ENCODE peak calls at places on chromosome 20, in six cellular contexts. B, T, Y, G, Q and H are unnamed samples. For H3K4me1, the result is how much of the 10 kb centered on the place peaks cover.

GRCh38 chr20:56941101-56941686 is 312.1 kb downstream of the TFAP2C start:
- DNase-seq in Q (no peak), Y (no peak), T (no peak), B (no peak), G (no peak), H (no peak)

GRCh38 chr20:23920936-23921335 is 41.4 kb upstream of the CST5 start:
- DNase-seq in B (no peak), Q (no peak), G (no peak), T (no peak), Y (peak), H (no peak)

GRCh38 chr20:50455656-50456451 is 54.3 kb upstream of the PTPN1 start:
- DNase-seq in Q (no peak), T (no peak), Y (no peak), B (peak), G (peak), H (no peak)

GRCh38 chr20:57164872-57165271 is 101.6 kb downstream of the BMP7 start:
- DNase-seq in G (no peak), Y (no peak), B (no peak), Q (no peak), T (no peak), H (no peak)

GRCh38 chr20:63819224-63819917 is 11.7 kb downstream of the ZBTB46 start:
- DNase-seq in G (peak), Y (no peak), T (no peak), B (peak), Q (no peak), H (no peak)

GRCh38 chr20:43925215-43925614 is 10.6 kb downstream of the TOX2 start:
- DNase-seq in Q (peak), T (no peak), G (no peak), B (no peak), Y (no peak), H (no peak)

GRCh38 chr20:21509597-21510331 is 4.1 kb downstream of the NKX2-2 start:
- DNase-seq in Y (peak), T (no peak), B (no peak), G (no peak), Q (no peak), H (no peak)

GRCh38 chr20:47448429-47448828 is 53.3 kb upstream of the NCOA3 start:
- DNase-seq in G (no peak), T (no peak), Y (no peak), B (no peak), Q (no peak), H (no peak)

GRCh38 chr20:47699804-47700203 is 85.5 kb downstream of the SULF2 start:
- DNase-seq in Y (no peak), Q (no peak), G (no peak), T (no peak), B (no peak), H (no peak)

GRCh38 chr20:10622657-10623418 is 51.0 kb downstream of the JAG1 start:
- DNase-seq in B (no peak), Q (no peak), T (no peak), Y (no peak), G (no peak), H (no peak)

GRCh38 chr20:46028110-46028509 is 905 bp upstream of the SLC12A5 start:
- DNase-seq in B (no peak), G (no peak), Y (no peak), T (no peak), Q (no peak), H (no peak)

GRCh38 chr20:49045440-49046086 is 549 bp upstream of the CSE1L start:
- DNase-seq in G (peak), Y (peak), B (no peak), Q (no peak), T (no peak), H (no peak)

GRCh38 chr20:24560571-24561485 is 91.4 kb downstream of the SYNDIG1 start:
- DNase-seq in T (no peak), Y (no peak), Q (no peak), B (no peak), G (no peak), H (no peak)

GRCh38 chr20:51125095-51125494 is 102.2 kb upstream of the KCNG1 start:
- DNase-seq in G (no peak), Q (no peak), B (no peak), T (no peak), Y (no peak), H (no peak)

GRCh38 chr20:63943007-63943807 is 13.0 kb downstream of the UCKL1 start:
- DNase-seq in Y (no peak), G (no peak), B (no peak), Q (no peak), T (no peak), H (no peak)

GRCh38 chr20:63978319-63979220 is 872 bp downstream of the SAMD10 start:
- DNase-seq in B (peak), Q (no peak), T (no peak), Y (peak), G (peak), H (no peak)

GRCh38 chr20:45835230-45836224 is 1.9 kb downstream of the SNX21 start:
- DNase-seq in G (no peak), Q (no peak), Y (no peak), B (peak), T (no peak), H (no peak)

GRCh38 chr20:38159949-38160756 is 4.9 kb downstream of the TGM2 start:
- DNase-seq in Q (no peak), G (no peak), Y (no peak), T (no peak), B (peak), H (no peak)
- H3K4me1 ChIP-seq in Q (under half), G (under half), Y (under half), T (under half), B (half or more), H (under half)

DNA sequence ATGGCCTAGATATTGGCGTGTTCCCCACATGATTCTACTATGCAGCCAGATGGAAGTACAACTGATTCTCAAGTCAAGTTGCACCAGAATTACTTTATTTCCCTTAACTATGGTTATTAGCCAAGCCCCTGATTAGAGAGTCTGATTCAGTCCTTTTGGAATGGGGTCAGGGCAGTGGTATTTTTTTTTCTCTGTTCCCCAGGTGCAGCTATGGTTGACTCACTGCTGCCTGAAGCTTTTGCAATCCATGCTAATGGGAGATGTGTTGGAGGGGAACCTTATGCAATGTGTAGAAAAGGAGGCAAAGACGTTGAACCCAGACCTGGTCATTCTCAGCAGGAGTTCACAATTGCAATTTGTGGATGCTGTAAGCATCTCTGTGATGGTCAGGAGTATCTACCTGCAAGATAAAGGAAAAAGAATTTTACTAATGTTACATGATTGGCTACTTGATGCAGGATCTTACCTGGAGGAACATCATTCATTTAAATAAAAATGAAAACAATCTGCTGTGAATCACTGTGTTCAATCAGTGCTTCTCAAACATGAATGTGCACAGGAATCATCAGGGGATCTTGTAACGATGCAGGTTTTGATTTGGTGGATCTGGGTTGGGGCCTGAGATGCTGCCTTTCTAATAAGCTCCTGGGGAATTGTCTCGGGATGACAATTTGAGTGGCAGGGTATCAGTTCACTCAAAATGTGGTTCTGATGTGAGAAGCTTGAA is 49.4 kb downstream of the PFDN4 start:
- DNase-seq in Q (no peak), B (no peak), T (peak), Y (no peak), G (no peak), H (peak)
- TF ChIP-seq RAD21 in Q (no peak), B (no peak), T (no peak), Y (no peak), G (no peak), H (no peak)

GRCh38 chr20:35773154-35773751 is 1.4 kb downstream of the PHF20 start:
- DNase-seq in Q (peak), B (peak), T (no peak), G (no peak), Y (no peak), H (no peak)

GRCh38 chr20:35771689-35772562 is at the start of gene PHF20:
- DNase-seq in Q (peak), T (peak), Y (peak), G (peak), B (peak), H (peak)

GRCh38 chr20:35772563-35773058 is 796 bp downstream of the PHF20 start:
- DNase-seq in T (no peak), Q (no peak), G (no peak), Y (no peak), B (no peak), H (no peak)

GRCh38 chr20:35771367-35771688 is 487 bp upstream of the PHF20 start:
- DNase-seq in T (no peak), Y (no peak), G (no peak), B (no peak), Q (no peak), H (no peak)

GRCh38 chr20:35776513-35777101 is 4.8 kb downstream of the PHF20 start:
- DNase-seq in Q (no peak), Y (peak), B (peak), G (no peak), T (no peak), H (no peak)
- TF ChIP-seq JUND in Q (no peak), Y (no peak), B (no peak), G (no peak), T (no peak), H (no peak)

DNA sequence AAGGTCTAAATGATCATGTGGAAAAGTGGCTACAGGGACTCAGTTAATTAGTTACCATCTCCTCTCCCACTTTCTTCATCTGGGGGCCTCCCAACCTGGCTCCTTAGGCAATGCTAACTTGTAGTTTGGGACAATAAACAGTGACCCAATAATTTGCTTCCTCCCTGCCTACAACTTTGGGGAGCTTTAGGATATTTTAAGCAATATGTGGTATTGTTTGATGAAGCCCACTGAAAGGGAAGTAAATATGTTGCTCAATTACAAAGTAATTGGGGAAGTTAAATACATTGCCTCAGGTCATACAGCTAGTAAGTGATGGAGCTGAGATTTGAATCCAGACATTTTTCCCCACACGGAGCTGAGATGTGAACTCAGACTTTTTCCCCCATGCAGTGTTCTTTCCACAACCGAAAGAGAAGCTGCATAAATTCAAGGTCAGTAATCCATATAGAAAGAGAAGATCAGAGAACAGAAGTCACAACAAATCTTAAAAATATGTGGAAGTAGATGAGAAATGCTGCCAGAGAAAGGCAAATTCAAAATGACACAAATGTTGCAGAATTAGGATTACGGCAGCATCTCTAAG is 26.6 kb downstream of the ZHX3 start:
- DNase-seq in Q (no peak), G (no peak), B (no peak), T (no peak), Y (no peak), H (no peak)
- H3K4me1 ChIP-seq in Q (under half), G (under half), B (under half), T (under half), Y (under half), H (under half)

DNA sequence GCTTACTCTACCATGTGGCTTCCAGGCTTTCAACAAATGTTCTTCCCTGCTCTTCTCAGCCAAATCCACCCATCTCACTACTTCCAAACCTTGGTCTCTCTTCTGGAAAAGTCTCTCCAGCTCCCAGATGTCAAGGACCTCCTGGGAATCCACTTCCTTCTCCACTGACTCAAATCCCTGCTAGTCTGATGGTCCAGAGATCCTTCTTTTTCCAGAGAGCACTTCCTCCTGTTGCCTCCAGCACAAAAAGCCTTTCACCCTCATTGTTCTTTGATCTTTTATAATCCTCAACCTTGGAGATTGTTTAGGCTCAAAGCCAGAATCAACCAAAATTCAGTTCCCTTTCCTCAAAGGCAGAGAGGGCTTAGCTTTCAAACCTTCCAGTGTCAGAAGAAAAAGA is 228.0 kb downstream of the ZNF217 start:
- DNase-seq in Y (no peak), B (no peak), G (peak), T (no peak), Q (no peak), H (no peak)
- TF ChIP-seq RAD21 in Y (no peak), B (no peak), G (no peak), T (no peak), Q (no peak), H (no peak)

GRCh38 chr20:3733119-3733995 is 872 bp downstream of the HSPA12B start:
- DNase-seq in Q (no peak), T (no peak), G (no peak), Y (no peak), B (no peak), H (no peak)

GRCh38 chr20:3730803-3731370 is 1.6 kb upstream of the HSPA12B start:
- DNase-seq in Q (no peak), G (no peak), Y (no peak), B (no peak), T (no peak), H (no peak)

GRCh38 chr20:3731944-3732326 is 550 bp upstream of the HSPA12B start:
- DNase-seq in T (no peak), G (no peak), Y (no peak), B (no peak), Q (no peak), H (no peak)

GRCh38 chr20:3734111-3734843 is 1.8 kb downstream of the HSPA12B start:
- DNase-seq in Q (no peak), G (no peak), B (no peak), Y (no peak), T (no peak), H (no peak)

GRCh38 chr20:3732327-3733118 is at the start of gene HSPA12B:
- DNase-seq in G (no peak), Y (peak), Q (no peak), T (no peak), B (no peak), H (no peak)
- TF ChIP-seq JUND in G (no peak), Y (no peak), Q (no peak), T (no peak), B (no peak), H (no peak)

DNA sequence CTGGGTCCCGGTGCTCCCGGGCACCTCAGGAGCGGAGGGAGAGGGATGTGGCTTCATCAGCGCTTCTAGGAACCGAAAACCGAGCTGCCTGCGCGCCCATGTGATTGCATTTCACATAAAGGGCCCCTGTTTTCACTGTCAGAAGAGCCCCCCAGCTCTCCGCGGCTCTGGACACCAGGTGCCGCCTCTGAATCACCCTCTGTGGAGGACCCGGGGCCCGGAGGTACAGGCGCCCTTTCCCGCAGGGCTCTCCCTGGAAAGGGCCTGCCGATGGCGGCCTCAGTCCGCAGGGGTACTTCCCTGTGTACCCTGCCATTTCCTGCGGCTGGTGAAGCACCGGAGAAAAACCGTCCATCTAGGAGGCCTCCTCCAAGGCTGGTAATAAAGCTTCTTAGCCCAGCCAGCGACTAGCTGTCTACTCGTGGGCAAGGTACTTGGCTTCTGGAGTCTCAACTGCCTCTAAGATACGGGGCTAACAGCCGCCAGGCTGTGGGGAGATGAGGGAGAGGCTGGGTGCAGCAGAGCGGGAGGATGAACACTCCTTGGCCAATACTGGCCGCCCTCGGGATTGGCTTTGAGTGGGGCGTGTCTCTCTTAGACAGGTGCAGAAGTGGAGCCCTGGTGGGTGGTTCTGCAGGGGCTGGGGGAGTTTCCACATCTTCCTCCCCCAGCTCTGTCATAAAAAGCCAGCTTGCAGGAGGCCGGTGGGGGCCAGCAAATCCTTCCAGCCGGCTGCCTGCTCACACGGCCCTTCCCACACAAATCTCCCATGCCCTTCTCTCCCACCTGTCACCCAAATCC is 1.6 kb downstream of the PPP1R16B start:
- DNase-seq in B (no peak), T (no peak), Q (no peak), Y (peak), G (no peak), H (no peak)
- H3K4me1 ChIP-seq in B (under half), T (under half), Q (under half), Y (under half), G (under half), H (under half)

GRCh38 chr20:58349586-58349985 is 39.4 kb upstream of the VAPB start:
- DNase-seq in Q (no peak), T (no peak), Y (peak), B (no peak), G (no peak), H (no peak)
- TF ChIP-seq RAD21 in Q (no peak), T (no peak), Y (no peak), B (no peak), G (no peak), H (no peak)

DNA sequence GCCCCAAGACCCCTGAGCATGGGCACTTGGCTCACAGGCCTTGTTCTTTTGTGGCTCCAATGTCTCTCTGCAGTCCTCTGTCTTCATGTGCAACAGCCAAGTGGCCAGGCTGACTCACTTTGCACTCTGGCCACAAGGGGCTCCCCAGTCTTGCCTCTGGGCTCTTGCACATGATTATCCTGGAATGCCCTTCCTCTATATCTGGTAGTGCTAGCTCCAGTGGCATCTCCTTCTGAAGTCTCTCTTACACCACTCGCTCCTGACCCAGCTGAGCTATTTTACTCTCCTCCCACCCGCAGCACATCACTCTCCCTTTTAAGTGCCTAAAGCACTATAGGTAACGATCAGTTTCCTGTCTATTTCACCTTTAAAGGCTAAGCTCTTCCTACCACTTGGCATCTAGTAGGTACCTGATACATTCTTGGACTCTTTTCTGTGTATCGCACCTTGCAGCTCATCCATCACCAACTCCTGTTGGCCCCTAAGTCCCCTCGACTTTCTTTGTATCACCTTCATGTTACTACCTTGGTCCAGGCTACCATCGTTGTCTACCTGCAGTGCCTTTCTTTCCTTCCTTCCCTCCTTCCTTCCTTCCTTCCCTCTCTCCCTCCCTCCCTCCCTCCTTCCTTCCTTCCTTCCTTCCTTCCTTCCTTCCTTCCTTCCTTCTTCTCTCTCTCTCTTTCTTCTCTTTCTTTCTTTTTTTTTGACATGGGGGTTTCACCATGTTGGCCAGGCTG is 211.9 kb upstream of the RNF24 start:
- DNase-seq in T (no peak), B (peak), G (peak), Q (no peak), Y (no peak), H (no peak)
- TF ChIP-seq JUND in T (peak), B (no peak), G (no peak), Q (no peak), Y (no peak), H (no peak)

GRCh38 chr20:32207626-32208498 is at the start of the genes PLAGL2 and POFUT1:
- DNase-seq in T (no peak), B (peak), Q (peak), G (peak), Y (peak), H (peak)

GRCh38 chr20:32205502-32206382 is 1.8 kb downstream of the PLAGL2 start:
- DNase-seq in Q (no peak), B (peak), G (no peak), Y (peak), T (no peak), H (no peak)

GRCh38 chr20:32208499-32209154 is 947 bp downstream of the POFUT1 start:
- DNase-seq in Q (no peak), G (no peak), Y (no peak), B (peak), T (no peak), H (no peak)

GRCh38 chr20:32206383-32207210 is 946 bp downstream of the PLAGL2 start:
- DNase-seq in G (no peak), Q (no peak), T (no peak), B (peak), Y (peak), H (no peak)

GRCh38 chr20:32207211-32207625 is 325 bp downstream of the PLAGL2 start:
- DNase-seq in Y (no peak), G (no peak), Q (no peak), B (peak), T (no peak), H (no peak)
- H3K4me1 ChIP-seq in Y (under half), G (half or more), Q (under half), B (under half), T (under half), H (under half)